ENCODE peak calls at places on chromosomes 16 and 17, in four cellular contexts. Q, V, E and F are unnamed samples.

GRCh38 chr17:37698132-37698615 is 46.7 kb downstream of the HNF1B start:
- DNase-seq in Q (no peak), E (peak; percentile 77), V (no peak), F (peak; percentile 92)

GRCh38 chr16:70789231-70789926 is 11.6 kb downstream of the VAC14 start:
- DNase-seq in E (no peak), Q (no peak), V (no peak), F (no peak)

GRCh38 chr17:30586818-30587595 is 109.8 kb downstream of the GOSR1 start:
- DNase-seq in E (peak; percentile 13), Q (no peak), V (no peak), F (peak; percentile 62)

GRCh38 chr17:62819511-62820221 is 11.6 kb upstream of the MARCHF10 start:
- DNase-seq in V (peak; percentile 67), E (peak; percentile 92), Q (no peak), F (peak; percentile 99)

GRCh38 chr17:3528604-3529511 is 28.8 kb downstream of the TRPV3 start:
- DNase-seq in Q (no peak), V (peak; percentile 42), E (peak; percentile 33), F (peak; percentile 69)

GRCh38 chr17:20779521-20779920 is 200.0 kb downstream of the CDRT15L2 start:
- DNase-seq in Q (no peak), E (no peak), V (no peak), F (no peak)

GRCh38 chr17:46117850-46118696 is 75.2 kb downstream of the KANSL1 start:
- DNase-seq in V (no peak), Q (no peak), E (no peak), F (no peak)

GRCh38 chr16:47524007-47524405 is 62.9 kb downstream of the PHKB start:
- DNase-seq in Q (no peak), E (no peak), V (no peak), F (no peak)

GRCh38 chr17:67038861-67039365 is 5.4 kb upstream of the CACNG1 start:
- DNase-seq in E (no peak), Q (no peak), V (no peak), F (no peak)

GRCh38 chr17:62101090-62101489 is 36.0 kb upstream of the MED13 start:
- DNase-seq in Q (no peak), V (no peak), E (no peak), F (no peak)

GRCh38 chr16:74734361-74735161 is 33.9 kb upstream of the MLKL start:
- DNase-seq in V (peak; percentile 77), Q (no peak), E (no peak), F (no peak)

GRCh38 chr16:46895399-46896313 is 11.5 kb downstream of the GPT2 start:
- DNase-seq in Q (no peak), V (no peak), E (no peak), F (no peak)

GRCh38 chr17:63116967-63117366 is 150.9 kb downstream of the TANC2 start:
- DNase-seq in V (peak; percentile 64), E (peak; percentile 15), Q (no peak), F (peak; percentile 90)

GRCh38 chr16:53465606-53466290 is 31.5 kb downstream of the RBL2 start:
- DNase-seq in E (peak; percentile 33), Q (no peak), V (no peak), F (peak; percentile 70)

GRCh38 chr17:71677444-71677843 is 443.4 kb upstream of the SOX9 start:
- DNase-seq in E (no peak), Q (no peak), V (no peak), F (no peak)

GRCh38 chr17:75638893-75639292 is 5.7 kb downstream of the SMIM5 start:
- DNase-seq in Q (no peak), V (no peak), E (no peak), F (no peak)

GRCh38 chr16:56203052-56203451 is 11.8 kb downstream of the GNAO1 start:
- DNase-seq in V (peak; percentile 56), Q (peak; percentile 32), E (no peak), F (peak; percentile 43)

GRCh38 chr16:49588061-49588460 is 214.5 kb downstream of the C16orf78 start:
- DNase-seq in V (no peak), E (no peak), Q (no peak), F (no peak)

GRCh38 chr17:59786536-59787319 is 79.3 kb downstream of the VMP1 start:
- DNase-seq in E (peak; percentile 88), V (peak; percentile 15), Q (peak; percentile 67), F (peak; percentile 100)

GRCh38 chr17:42119301-42119700 is 1.9 kb downstream of the KAT2A start:
- DNase-seq in E (no peak), V (no peak), Q (no peak), F (no peak)

GRCh38 chr17:12549499-12549901 is 116.2 kb upstream of the MYOCD start:
- DNase-seq in Q (no peak), V (no peak), E (no peak), F (no peak)

GRCh38 chr16:87395181-87395842 is 3.2 kb downstream of the MAP1LC3B start:
- DNase-seq in Q (no peak), E (no peak), V (no peak), F (no peak)

GRCh38 chr17:51298508-51299371 is 38.4 kb downstream of the UTP18 start:
- DNase-seq in V (peak; percentile 67), E (peak; percentile 31), Q (no peak), F (peak; percentile 39)